ENCODE peak calls at places on chromosomes 12 and 14, in six cellular contexts. Q is effector memory CD4-positive, alpha-beta T cell; T is endothelial cell of umbilical vein; E is GM23248; R is neural progenitor cell; N is trophoblast cell. O is an unnamed sample. For H3K4me1, the result is how much of the 10 kb centered on the place peaks cover.

GRCh38 chr12:127145929-127146789 is 1120.8 kb upstream of the TMEM132C start:
- DNase-seq in N (peak), E (peak), Q (peak), T (no peak), R (no peak), O (peak)

GRCh38 chr14:53668861-53669260 is 287.8 kb downstream of the BMP4 start:
- DNase-seq in R (no peak), E (no peak), Q (no peak), N (no peak), T (no peak), O (no peak)

GRCh38 chr14:74670726-74671125 is 42.2 kb downstream of the AREL1 start:
- DNase-seq in T (peak), N (no peak), R (no peak), E (peak), Q (no peak), O (no peak)

GRCh38 chr12:14567311-14568195 is at the start of gene PLBD1:
- DNase-seq in Q (no peak), N (peak), E (peak), R (peak), T (peak), O (peak)

GRCh38 chr14:105418269-105419054 is 1.2 kb upstream of the MTA1 start:
- DNase-seq in E (no peak), Q (no peak), N (no peak), R (no peak), T (no peak), O (no peak)

GRCh38 chr14:94650806-94651805 is 38.9 kb downstream of the SERPINA3 start:
- DNase-seq in N (no peak), T (no peak), E (no peak), Q (no peak), R (no peak), O (no peak)

GRCh38 chr14:22865424-22866215 is 5.9 kb upstream of the LRP10 start:
- DNase-seq in T (no peak), N (no peak), R (peak), E (no peak), Q (no peak), O (no peak)

GRCh38 chr12:104569348-104570173 is 112.8 kb downstream of the CHST11 start:
- DNase-seq in N (no peak), R (no peak), E (no peak), T (no peak), Q (peak), O (peak)

GRCh38 chr12:59027199-59027598 is 106.9 kb upstream of the LRIG3 start:
- DNase-seq in N (no peak), Q (no peak), R (no peak), E (no peak), T (no peak), O (no peak)

GRCh38 chr14:88775532-88775931 is 17.2 kb downstream of the EML5 start:
- DNase-seq in N (peak), E (no peak), T (no peak), Q (no peak), R (no peak), O (no peak)

GRCh38 chr12:54199034-54199433 is 10.2 kb upstream of the SMUG1 start:
- DNase-seq in R (no peak), Q (no peak), N (no peak), T (no peak), E (no peak), O (no peak)

GRCh38 chr14:91325211-91325610 is 80.7 kb upstream of the GPR68 start:
- DNase-seq in T (no peak), Q (no peak), R (no peak), N (no peak), E (no peak), O (no peak)

GRCh38 chr12:11497995-11498394 is 102.6 kb upstream of the PRB2 start:
- DNase-seq in R (no peak), Q (no peak), N (no peak), T (no peak), E (no peak), O (no peak)

GRCh38 chr12:7501031-7501585 is 2.5 kb downstream of the CD163 start:
- DNase-seq in N (no peak), T (no peak), Q (no peak), R (no peak), E (no peak), O (no peak)

GRCh38 chr12:66688836-66689439 is 10.1 kb upstream of the GRIP1 start:
- DNase-seq in R (peak), Q (no peak), N (peak), E (peak), T (peak), O (peak)

GRCh38 chr12:14238224-14238792 is 127.2 kb upstream of the ATF7IP start:
- DNase-seq in Q (no peak), T (peak), N (no peak), R (no peak), E (peak), O (no peak)

GRCh38 chr14:91354979-91355685 is 62.5 kb downstream of the CCDC88C start:
- DNase-seq in E (no peak), Q (no peak), T (no peak), N (no peak), R (peak), O (peak)

GRCh38 chr12:71551529-71551928 is 111.9 kb downstream of the LGR5 start:
- DNase-seq in T (peak), Q (no peak), N (no peak), R (peak), E (peak), O (no peak)

GRCh38 chr14:77265561-77266335 is 5.3 kb downstream of the NGB start:
- DNase-seq in E (no peak), T (no peak), Q (no peak), R (no peak), N (no peak), O (no peak)

GRCh38 chr12:122895757-122896636 is at the start of gene VPS37B:
- DNase-seq in Q (peak), E (peak), R (peak), N (peak), T (peak), O (peak)

GRCh38 chr12:128258866-128259555 is 8.0 kb upstream of the TMEM132C start:
- DNase-seq in Q (no peak), R (peak), E (no peak), T (no peak), N (no peak), O (no peak)

GRCh38 chr14:73231874-73232851 is 5.1 kb upstream of the PAPLN start:
- DNase-seq in E (peak), N (no peak), Q (no peak), R (peak), T (peak), O (no peak)

GRCh38 chr14:87628129-87628528 is 364.9 kb downstream of the GALC start:
- DNase-seq in E (peak), R (peak), T (no peak), Q (no peak), N (peak), O (no peak)

GRCh38 chr12:102043928-102044327 is 17.9 kb downstream of the WASHC3 start:
- DNase-seq in T (no peak), Q (no peak), N (no peak), R (no peak), E (no peak), O (no peak)

GRCh38 chr14:103512701-103513611 is 9.7 kb downstream of the CKB start:
- DNase-seq in R (no peak), E (peak), N (no peak), Q (no peak), T (peak), O (peak)

GRCh38 chr14:71388336-71388735 is 481.1 kb downstream of the PCNX1 start:
- DNase-seq in Q (no peak), T (no peak), R (no peak), E (no peak), N (peak), O (no peak)

GRCh38 chr12:22530-23201 is 43.9 kb upstream of the IQSEC3 start:
- DNase-seq in N (no peak), T (no peak), E (no peak), R (no peak), Q (no peak), O (no peak)

GRCh38 chr12:126483145-126484068 is 1418.2 kb downstream of the AACS start:
- DNase-seq in E (peak), R (peak), T (no peak), Q (no peak), N (no peak), O (no peak)

GRCh38 chr12:10366875-10367274 is 23.0 kb downstream of the KLRK1 start:
- DNase-seq in Q (no peak), E (peak), N (no peak), T (no peak), R (no peak), O (no peak)

GRCh38 chr12:68800294-68800693 is 7.7 kb upstream of the MDM2 start:
- DNase-seq in E (no peak), N (peak), R (no peak), T (no peak), Q (no peak), O (no peak)

GRCh38 chr12:81896771-81897170 is 137.6 kb upstream of the PPFIA2 start:
- DNase-seq in Q (no peak), N (no peak), E (peak), R (peak), T (no peak), O (no peak)

GRCh38 chr12:6998708-6999451 is 19.4 kb downstream of the LPCAT3 start:
- DNase-seq in E (peak), T (no peak), R (no peak), Q (no peak), N (no peak), O (peak)

GRCh38 chr14:84891414-84891813 is 638.5 kb upstream of the FLRT2 start:
- DNase-seq in E (no peak), T (no peak), R (no peak), N (no peak), Q (no peak), O (no peak)

GRCh38 chr14:22427771-22428228 is 161.2 kb downstream of the DAD1 start:
- DNase-seq in N (peak), R (peak), T (no peak), E (peak), Q (no peak), O (no peak)

GRCh38 chr12:91910871-91911388 is 234.7 kb downstream of the BTG1 start:
- DNase-seq in Q (no peak), E (no peak), N (no peak), T (no peak), R (peak), O (no peak)

GRCh38 chr14:34023824-34024767 is 73.2 kb upstream of the EGLN3 start:
- DNase-seq in Q (no peak), E (no peak), T (no peak), N (no peak), R (no peak), O (no peak)

GRCh38 chr12:12327802-12328201 is 22.2 kb downstream of the MANSC1 start:
- DNase-seq in R (peak), Q (no peak), E (peak), T (peak), N (no peak), O (no peak)

GRCh38 chr14:21419528-21419927 is 35.7 kb upstream of the SUPT16H start:
- DNase-seq in N (no peak), R (no peak), T (no peak), Q (no peak), E (no peak), O (no peak)

GRCh38 chr12:124995200-124995961 is 1.9 kb downstream of the BRI3BP start:
- DNase-seq in E (no peak), N (no peak), Q (no peak), T (no peak), R (no peak), O (peak)
- H3K4me3 ChIP-seq in E (no peak), N (no peak), Q (peak), T (no peak), R (peak), O (peak)

GRCh38 chr12:27555316-27555715 is 31.3 kb downstream of the PPFIBP1 start:
- DNase-seq in N (no peak), E (no peak), Q (no peak), T (peak), R (no peak), O (no peak)
- H3K27ac ChIP-seq in N (no peak), E (peak), Q (no peak), T (peak), R (no peak), O (peak)

DNA sequence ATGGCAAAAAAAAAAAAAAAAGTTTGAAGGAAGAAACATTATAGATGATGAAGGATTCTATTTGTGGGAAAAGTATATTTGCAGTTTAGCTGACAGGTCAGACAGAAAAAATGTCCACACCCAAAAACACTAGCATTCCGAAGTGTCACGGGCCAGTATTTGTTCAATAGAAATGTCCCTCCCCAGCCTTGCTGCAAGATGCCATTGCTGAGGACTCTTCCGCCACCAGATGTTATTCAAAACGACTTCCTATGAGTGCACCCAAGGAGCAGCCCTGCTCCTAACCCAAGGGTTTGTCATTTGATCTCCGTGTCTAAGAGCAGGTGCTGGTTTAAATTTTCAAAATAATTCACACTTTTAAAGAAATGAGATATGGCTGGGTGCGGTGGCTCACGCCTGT is 163.1 kb downstream of the GCH1 start:
- DNase-seq in Q (no peak), E (no peak), T (no peak), R (no peak), N (peak), O (no peak)
- H3K4me1 ChIP-seq in Q (under half), E (under half), T (under half), R (under half), N (under half), O (under half)

DNA sequence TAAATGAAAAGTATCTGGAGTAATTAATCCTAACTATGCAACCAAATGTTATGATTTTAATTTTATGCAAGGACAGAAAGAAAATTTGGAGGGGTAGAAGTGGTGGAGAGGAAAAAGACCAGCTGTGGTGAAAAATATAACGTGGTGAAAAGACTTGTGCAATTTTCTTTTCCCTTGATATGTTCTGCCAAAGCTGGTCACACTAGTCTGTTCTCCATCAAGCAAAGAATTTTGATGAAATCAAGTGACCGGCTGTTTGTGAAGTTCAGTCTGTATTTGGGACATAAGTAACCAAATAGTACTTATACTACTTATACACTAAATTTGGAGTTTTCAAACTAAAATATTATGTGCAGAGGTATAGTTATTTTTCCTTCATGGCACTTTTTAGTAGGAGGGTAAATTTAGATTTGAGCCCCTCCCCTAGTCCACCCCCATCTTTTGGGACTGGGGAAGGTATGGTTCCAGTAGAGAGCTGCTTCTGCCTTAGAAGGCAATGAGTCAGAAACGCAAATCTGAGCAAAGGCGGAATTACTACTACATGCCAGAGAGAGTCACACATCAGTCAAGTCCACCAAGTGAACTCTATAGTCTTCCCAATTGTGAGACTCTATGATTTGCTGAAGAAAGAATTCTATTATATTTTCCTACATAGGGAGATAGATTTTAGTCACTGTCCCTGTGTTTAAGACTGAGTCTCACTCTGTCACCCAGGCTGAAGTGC is 229.7 kb downstream of the SLC25A21 start:
- DNase-seq in N (no peak), R (no peak), Q (no peak), E (peak), T (no peak), O (no peak)
- H3K4me3 ChIP-seq in N (no peak), R (no peak), Q (no peak), E (no peak), T (no peak), O (no peak)

DNA sequence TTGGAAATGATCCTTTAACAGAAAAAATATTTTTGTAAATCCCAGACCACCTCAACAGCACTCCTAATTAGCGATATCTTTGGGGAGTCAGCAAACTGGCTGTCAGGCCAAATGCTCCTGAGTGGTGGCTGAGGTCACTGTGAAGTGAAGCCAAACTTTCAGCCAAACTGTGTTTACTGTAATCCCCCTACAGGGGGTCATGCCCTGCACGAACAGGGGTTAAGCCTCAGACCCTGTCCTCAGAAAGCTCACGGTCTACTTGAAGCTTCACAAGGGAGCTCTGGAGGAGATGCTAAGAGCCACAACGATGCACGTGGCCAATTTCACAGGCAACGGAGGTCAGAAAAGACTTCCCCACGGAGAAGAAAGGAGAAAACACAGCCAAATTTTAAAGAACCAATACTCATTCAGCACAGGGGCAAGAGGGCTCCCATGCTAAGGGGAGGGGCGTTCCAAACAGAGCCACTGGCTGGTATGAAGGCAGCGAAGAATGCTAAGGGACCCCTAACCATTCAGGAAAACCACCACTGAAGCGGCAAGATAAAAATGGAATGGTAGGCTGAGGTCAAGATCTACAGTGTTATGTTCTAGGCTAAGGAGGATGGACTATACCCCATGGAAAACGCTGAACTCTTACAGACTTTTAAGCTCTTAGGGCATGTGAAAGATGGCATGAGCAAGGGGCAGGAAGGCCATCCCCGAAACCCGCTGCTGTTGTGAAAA is 105.4 kb downstream of the ITPR2 start:
- DNase-seq in N (no peak), R (no peak), Q (no peak), E (no peak), T (no peak), O (no peak)
- H3K27ac ChIP-seq in N (no peak), R (no peak), Q (no peak), E (no peak), T (no peak), O (no peak)